ENCODE peak calls at places on chromosomes 13 and 19, in eight cellular contexts. One of them, this sample, is unnamed. For H3K9me3, the result is how much of the 10 kb centered on the place peaks cover.

GRCh38 chr19:55118401-55118991 is 1.1 kb upstream of the PPP1R12C start:
- DNase-seq in PC-9: no peak
- DNase-seq in GM23248: peak
- DNase-seq in neural progenitor cell: peak
- DNase-seq in astrocyte: no peak
- DNase-seq in DND-41: no peak
- DNase-seq in keratinocyte: no peak
- DNase-seq in GM12878: no peak
- DNase-seq in this sample: no peak

GRCh38 chr13:59409211-59409610 is 754.5 kb downstream of the DIAPH3 start:
- DNase-seq in PC-9: no peak
- DNase-seq in GM23248: no peak
- DNase-seq in neural progenitor cell: peak
- DNase-seq in astrocyte: peak
- DNase-seq in DND-41: no peak
- DNase-seq in keratinocyte: no peak
- DNase-seq in GM12878: no peak
- DNase-seq in this sample: no peak

GRCh38 chr19:28966737-28967401 is 246.1 kb downstream of the UQCRFS1 start:
- DNase-seq in PC-9: no peak
- DNase-seq in GM23248: peak
- DNase-seq in neural progenitor cell: peak
- DNase-seq in astrocyte: peak
- DNase-seq in DND-41: no peak
- DNase-seq in keratinocyte: no peak
- DNase-seq in GM12878: no peak
- DNase-seq in this sample: no peak

GRCh38 chr13:95492044-95492801 is 60.3 kb upstream of the CLDN10 start:
- DNase-seq in PC-9: peak
- DNase-seq in GM23248: no peak
- DNase-seq in neural progenitor cell: peak
- DNase-seq in astrocyte: no peak
- DNase-seq in DND-41: no peak
- DNase-seq in keratinocyte: no peak
- DNase-seq in GM12878: no peak
- DNase-seq in this sample: no peak

GRCh38 chr13:30112602-30113435 is 194.5 kb downstream of the KATNAL1 start:
- DNase-seq in PC-9: peak
- DNase-seq in GM23248: peak
- DNase-seq in neural progenitor cell: peak
- DNase-seq in astrocyte: peak
- DNase-seq in DND-41: peak
- DNase-seq in keratinocyte: peak
- DNase-seq in GM12878: no peak
- DNase-seq in this sample: no peak

GRCh38 chr13:44763604-44764311 is 187.6 kb upstream of the TSC22D1 start:
- DNase-seq in PC-9: no peak
- DNase-seq in GM23248: no peak
- DNase-seq in neural progenitor cell: no peak
- DNase-seq in astrocyte: peak
- DNase-seq in DND-41: no peak
- DNase-seq in keratinocyte: no peak
- DNase-seq in GM12878: no peak
- DNase-seq in this sample: no peak

GRCh38 chr19:51131780-51132680 is 7.3 kb downstream of the SIGLEC9 start:
- DNase-seq in PC-9: no peak
- DNase-seq in GM23248: peak
- DNase-seq in neural progenitor cell: peak
- DNase-seq in astrocyte: no peak
- DNase-seq in DND-41: no peak
- DNase-seq in keratinocyte: no peak
- DNase-seq in GM12878: no peak
- DNase-seq in this sample: no peak

GRCh38 chr13:106083620-106084350 is 451.7 kb downstream of the EFNB2 start:
- DNase-seq in PC-9: peak
- DNase-seq in GM23248: peak
- DNase-seq in neural progenitor cell: peak
- DNase-seq in astrocyte: peak
- DNase-seq in DND-41: no peak
- DNase-seq in keratinocyte: no peak
- DNase-seq in GM12878: no peak
- DNase-seq in this sample: no peak

GRCh38 chr13:98332222-98332621 is 155.2 kb upstream of the RNF113B start:
- DNase-seq in PC-9: peak
- DNase-seq in GM23248: no peak
- DNase-seq in neural progenitor cell: no peak
- DNase-seq in astrocyte: no peak
- DNase-seq in DND-41: no peak
- DNase-seq in keratinocyte: no peak
- DNase-seq in GM12878: no peak
- DNase-seq in this sample: no peak

GRCh38 chr13:98325724-98326123 is 148.7 kb upstream of the RNF113B start:
- DNase-seq in PC-9: no peak
- DNase-seq in GM23248: no peak
- DNase-seq in neural progenitor cell: no peak
- DNase-seq in astrocyte: no peak
- DNase-seq in DND-41: no peak
- DNase-seq in keratinocyte: no peak
- DNase-seq in GM12878: no peak
- DNase-seq in this sample: no peak

GRCh38 chr13:98326274-98326673 is 149.2 kb upstream of the RNF113B start:
- DNase-seq in PC-9: no peak
- DNase-seq in GM23248: no peak
- DNase-seq in neural progenitor cell: no peak
- DNase-seq in astrocyte: no peak
- DNase-seq in DND-41: no peak
- DNase-seq in keratinocyte: no peak
- DNase-seq in GM12878: no peak
- DNase-seq in this sample: no peak

GRCh38 chr13:98327326-98328314 is 150.6 kb upstream of the RNF113B start:
- DNase-seq in PC-9: no peak
- DNase-seq in GM23248: peak
- DNase-seq in neural progenitor cell: peak
- DNase-seq in astrocyte: peak
- DNase-seq in DND-41: no peak
- DNase-seq in keratinocyte: no peak
- DNase-seq in GM12878: no peak
- DNase-seq in this sample: no peak

GRCh38 chr13:98328511-98328910 is 151.4 kb upstream of the RNF113B start:
- DNase-seq in PC-9: no peak
- DNase-seq in GM23248: no peak
- DNase-seq in neural progenitor cell: peak
- DNase-seq in astrocyte: no peak
- DNase-seq in DND-41: no peak
- DNase-seq in keratinocyte: no peak
- DNase-seq in GM12878: no peak
- DNase-seq in this sample: no peak
- H3K4me3 ChIP-seq in PC-9: no peak
- H3K4me3 ChIP-seq in GM23248: no peak
- H3K4me3 ChIP-seq in neural progenitor cell: peak
- H3K4me3 ChIP-seq in astrocyte: no peak
- H3K4me3 ChIP-seq in DND-41: no peak
- H3K4me3 ChIP-seq in keratinocyte: no peak
- H3K4me3 ChIP-seq in GM12878: no peak
- H3K4me3 ChIP-seq in this sample: no peak

GRCh38 chr19:18377026-18377425 is 8.9 kb upstream of the GDF15 start:
- DNase-seq in PC-9: peak
- DNase-seq in GM23248: no peak
- DNase-seq in neural progenitor cell: no peak
- DNase-seq in astrocyte: no peak
- DNase-seq in DND-41: no peak
- DNase-seq in keratinocyte: no peak
- DNase-seq in GM12878: no peak
- DNase-seq in this sample: no peak

GRCh38 chr19:18368504-18369222 is 17.3 kb upstream of the GDF15 start:
- DNase-seq in PC-9: peak
- DNase-seq in GM23248: no peak
- DNase-seq in neural progenitor cell: peak
- DNase-seq in astrocyte: no peak
- DNase-seq in DND-41: no peak
- DNase-seq in keratinocyte: no peak
- DNase-seq in GM12878: no peak
- DNase-seq in this sample: no peak

GRCh38 chr19:18373407-18373891 is 12.5 kb upstream of the GDF15 start:
- DNase-seq in PC-9: no peak
- DNase-seq in GM23248: no peak
- DNase-seq in neural progenitor cell: no peak
- DNase-seq in astrocyte: no peak
- DNase-seq in DND-41: no peak
- DNase-seq in keratinocyte: no peak
- DNase-seq in GM12878: no peak
- DNase-seq in this sample: no peak

DNA sequence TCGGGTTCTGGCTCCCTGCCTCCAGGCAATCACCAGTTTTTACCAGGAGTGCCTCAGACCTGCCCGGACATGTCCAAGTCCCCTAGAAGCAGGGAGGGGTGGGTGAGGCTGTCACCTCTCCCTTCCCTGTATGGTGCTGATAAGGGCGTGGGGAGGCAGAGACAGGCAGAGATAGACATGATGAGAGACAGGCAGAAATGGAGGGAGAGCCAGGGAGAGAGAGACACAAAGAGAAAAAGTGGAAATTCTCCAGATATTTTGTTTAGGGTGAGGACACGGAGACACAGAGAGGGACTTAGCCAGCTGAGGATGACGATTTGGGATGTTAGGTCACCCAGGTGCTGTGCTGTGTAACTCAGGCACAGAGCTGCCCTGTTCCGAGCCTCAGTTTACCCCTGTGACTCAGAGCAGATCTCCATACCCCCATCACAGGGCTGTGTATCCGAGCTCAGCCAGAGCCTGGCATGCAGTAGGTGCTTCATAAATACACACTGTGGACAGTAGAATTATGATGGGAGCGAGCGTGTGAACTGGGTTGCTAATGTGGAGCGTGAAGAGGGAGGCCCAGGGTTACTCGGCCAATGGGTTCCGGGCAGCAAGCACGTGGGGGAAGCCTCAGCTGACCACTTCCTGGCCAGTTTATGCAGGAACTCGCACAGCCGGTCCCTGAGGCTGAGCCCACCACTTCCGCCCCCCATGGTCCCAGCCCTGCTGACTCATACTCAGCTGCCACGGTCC is 11.9 kb upstream of the GDF15 start:
- DNase-seq in PC-9: peak
- DNase-seq in GM23248: peak
- DNase-seq in neural progenitor cell: peak
- DNase-seq in astrocyte: peak
- DNase-seq in DND-41: peak
- DNase-seq in keratinocyte: peak
- DNase-seq in GM12878: peak
- DNase-seq in this sample: no peak
- H3K9me3 ChIP-seq in PC-9: under half
- H3K9me3 ChIP-seq in GM23248: under half
- H3K9me3 ChIP-seq in neural progenitor cell: under half
- H3K9me3 ChIP-seq in astrocyte: under half
- H3K9me3 ChIP-seq in DND-41: under half
- H3K9me3 ChIP-seq in keratinocyte: under half
- H3K9me3 ChIP-seq in GM12878: under half
- H3K9me3 ChIP-seq in this sample: under half

DNA sequence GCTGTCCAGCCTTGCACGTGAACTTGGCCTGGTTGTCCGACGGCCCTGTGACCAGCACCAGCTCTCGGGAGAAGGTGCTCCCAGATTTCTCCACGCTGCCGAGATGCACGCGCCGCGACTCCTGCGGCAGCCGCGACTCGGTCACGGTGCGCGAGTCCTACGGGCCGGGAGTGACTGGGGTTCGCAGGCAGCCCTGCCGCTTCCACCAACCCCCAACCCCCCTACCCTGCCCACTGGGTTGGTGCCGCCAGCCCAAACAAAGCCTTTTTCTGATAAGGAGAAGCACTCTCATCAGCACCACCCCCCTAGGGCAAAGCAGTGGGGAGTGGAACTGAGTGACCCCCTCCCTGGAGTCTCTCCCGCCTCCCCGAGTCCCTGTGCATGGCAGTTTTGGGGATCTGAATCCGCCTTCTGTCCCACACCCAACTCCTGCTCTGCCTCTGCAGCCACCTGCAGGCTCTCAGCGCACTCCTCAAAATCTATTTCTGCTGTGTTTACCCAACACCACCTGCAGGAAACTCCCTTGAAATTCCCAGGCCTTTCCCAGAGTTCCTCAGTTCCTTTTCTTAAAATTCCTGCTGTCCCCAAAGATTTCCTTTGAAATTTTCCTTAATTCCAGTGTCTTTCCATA is 6.2 kb downstream of the NPHS1 start:
- DNase-seq in PC-9: no peak
- DNase-seq in GM23248: peak
- DNase-seq in neural progenitor cell: peak
- DNase-seq in astrocyte: no peak
- DNase-seq in DND-41: no peak
- DNase-seq in keratinocyte: no peak
- DNase-seq in GM12878: no peak
- DNase-seq in this sample: no peak
- TF ChIP-seq EZH2 in PC-9: no peak
- TF ChIP-seq EZH2 in GM23248: no peak
- TF ChIP-seq EZH2 in neural progenitor cell: peak
- TF ChIP-seq EZH2 in astrocyte: peak
- TF ChIP-seq EZH2 in DND-41: no peak
- TF ChIP-seq EZH2 in keratinocyte: no peak
- TF ChIP-seq EZH2 in GM12878: no peak
- TF ChIP-seq EZH2 in this sample: no peak

DNA sequence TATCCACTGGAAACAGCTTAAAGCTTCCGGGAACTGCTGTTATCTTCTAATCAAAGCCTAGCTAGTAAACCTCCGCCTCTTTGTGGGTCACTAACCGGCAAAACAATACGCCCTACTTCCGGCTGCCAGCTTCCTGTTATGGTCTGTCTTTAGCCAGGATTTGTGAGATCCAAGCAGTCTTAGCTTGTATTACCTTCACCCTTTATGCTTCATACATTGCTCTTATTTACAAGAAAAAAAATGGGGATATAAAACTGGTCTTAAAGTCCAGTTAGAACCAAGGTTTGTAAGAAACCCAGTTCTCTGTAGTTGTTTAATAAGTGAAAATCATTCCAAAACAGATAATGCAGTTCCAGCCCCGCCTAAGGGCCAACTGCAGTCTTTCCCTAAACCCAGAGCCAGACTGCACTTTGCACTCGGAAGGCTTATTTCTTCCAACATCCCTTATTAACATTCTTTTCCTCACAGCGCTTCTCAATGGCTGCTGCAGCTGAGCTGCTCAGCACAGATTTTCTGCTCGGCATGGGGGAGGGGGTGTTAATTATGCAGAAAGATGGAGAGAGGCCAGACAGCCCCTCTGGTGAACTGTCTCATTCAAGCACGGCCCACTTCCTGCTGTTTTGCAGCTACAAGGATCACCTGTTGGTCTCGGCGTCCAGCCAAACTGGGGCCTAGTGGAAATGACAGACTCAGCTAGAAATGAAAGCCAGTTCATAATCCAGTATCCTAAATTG is 368.4 kb downstream of the KLF12 start:
- DNase-seq in PC-9: no peak
- DNase-seq in GM23248: peak
- DNase-seq in neural progenitor cell: peak
- DNase-seq in astrocyte: peak
- DNase-seq in DND-41: peak
- DNase-seq in keratinocyte: no peak
- DNase-seq in GM12878: no peak
- DNase-seq in this sample: peak
- H3K4me3 ChIP-seq in PC-9: no peak
- H3K4me3 ChIP-seq in GM23248: no peak
- H3K4me3 ChIP-seq in neural progenitor cell: peak
- H3K4me3 ChIP-seq in astrocyte: no peak
- H3K4me3 ChIP-seq in DND-41: no peak
- H3K4me3 ChIP-seq in keratinocyte: no peak
- H3K4me3 ChIP-seq in GM12878: no peak
- H3K4me3 ChIP-seq in this sample: peak